ENCODE peak calls at places on chromosomes 6 and 20, in four cellular contexts. V is dorsolateral prefrontal cortex, K is gastrocnemius medialis, L is GM13976. N is an unnamed sample.

GRCh38 chr6:144007779-144008500 is at the start of gene PLAGL1:
- DNase-seq in V (no peak), K (peak), L (peak), N (peak)

GRCh38 chr6:25173951-25174474 is 105.2 kb upstream of the CARMIL1 start:
- DNase-seq in V (no peak), K (no peak), L (no peak), N (no peak)

GRCh38 chr6:11705069-11705468 is 73.5 kb downstream of the ADTRP start:
- DNase-seq in V (no peak), K (no peak), L (no peak), N (peak)

GRCh38 chr20:32201977-32202363 is 5.6 kb downstream of the PLAGL2 start:
- DNase-seq in V (no peak), K (no peak), L (no peak), N (no peak)

GRCh38 chr6:14549319-14549770 is 431.8 kb downstream of the CD83 start:
- DNase-seq in V (peak), K (no peak), L (no peak), N (no peak)

GRCh38 chr6:45423111-45423900 is 45.6 kb upstream of the SUPT3H start:
- DNase-seq in V (no peak), K (no peak), L (peak), N (no peak)

GRCh38 chr6:43020052-43020705 is 1.2 kb upstream of the RRP36 start:
- DNase-seq in V (no peak), K (no peak), L (no peak), N (no peak)

GRCh38 chr6:63121166-63121565 is 90.1 kb upstream of the FKBP1C start:
- DNase-seq in V (no peak), K (no peak), L (no peak), N (peak)

GRCh38 chr6:24394777-24395437 is 7.8 kb upstream of the MRS2 start:
- DNase-seq in V (no peak), K (peak), L (no peak), N (no peak)

GRCh38 chr20:38114353-38114791 is 50.7 kb downstream of the TGM2 start:
- DNase-seq in V (no peak), K (no peak), L (no peak), N (no peak)

GRCh38 chr6:95503568-95503967 is 73.8 kb upstream of the MANEA start:
- DNase-seq in V (no peak), K (no peak), L (no peak), N (no peak)

GRCh38 chr20:33019465-33020277 is 11.8 kb upstream of the BPIFB6 start:
- DNase-seq in V (no peak), K (no peak), L (no peak), N (no peak)

GRCh38 chr6:150691463-150691862 is 91.8 kb downstream of the PLEKHG1 start:
- DNase-seq in V (no peak), K (no peak), L (no peak), N (no peak)

GRCh38 chr6:16802071-16802470 is 40.8 kb upstream of the ATXN1 start:
- DNase-seq in V (no peak), K (peak), L (no peak), N (no peak)

GRCh38 chr20:37254114-37254878 is 7.3 kb downstream of the GHRH start:
- DNase-seq in V (no peak), K (no peak), L (no peak), N (peak)

GRCh38 chr20:9129756-9130155 is 60.9 kb downstream of the PLCB4 start:
- DNase-seq in V (no peak), K (no peak), L (no peak), N (no peak)

GRCh38 chr6:156869986-156870398 is 92.8 kb downstream of the ARID1B start:
- DNase-seq in V (no peak), K (no peak), L (no peak), N (no peak)

GRCh38 chr20:50320910-50321796 is 130.5 kb downstream of the CEBPB start:
- DNase-seq in V (peak), K (peak), L (no peak), N (peak)
- TF ChIP-seq CTCF in V (no peak), K (no peak), L (no peak), N (no peak)

GRCh38 chr20:18066421-18067333 is 9.0 kb upstream of the OVOL2 start:
- DNase-seq in V (no peak), K (no peak), L (no peak), N (no peak)
- TF ChIP-seq CTCF in V (no peak), K (no peak), L (no peak), N (no peak)

GRCh38 chr20:60048634-60049578 is 90.7 kb downstream of the CDH26 start:
- DNase-seq in V (no peak), K (no peak), L (no peak), N (no peak)

GRCh38 chr20:60053125-60053812 is 95.0 kb downstream of the CDH26 start:
- DNase-seq in V (no peak), K (no peak), L (no peak), N (no peak)

GRCh38 chr20:60052322-60052721 is 94.1 kb downstream of the CDH26 start:
- DNase-seq in V (no peak), K (no peak), L (no peak), N (no peak)

GRCh38 chr20:60049601-60050000 is 91.4 kb downstream of the CDH26 start:
- DNase-seq in V (no peak), K (no peak), L (no peak), N (no peak)

GRCh38 chr20:60050193-60050960 is 92.2 kb downstream of the CDH26 start:
- DNase-seq in V (no peak), K (no peak), L (no peak), N (no peak)
- TF ChIP-seq CTCF in V (no peak), K (no peak), L (no peak), N (no peak)

DNA sequence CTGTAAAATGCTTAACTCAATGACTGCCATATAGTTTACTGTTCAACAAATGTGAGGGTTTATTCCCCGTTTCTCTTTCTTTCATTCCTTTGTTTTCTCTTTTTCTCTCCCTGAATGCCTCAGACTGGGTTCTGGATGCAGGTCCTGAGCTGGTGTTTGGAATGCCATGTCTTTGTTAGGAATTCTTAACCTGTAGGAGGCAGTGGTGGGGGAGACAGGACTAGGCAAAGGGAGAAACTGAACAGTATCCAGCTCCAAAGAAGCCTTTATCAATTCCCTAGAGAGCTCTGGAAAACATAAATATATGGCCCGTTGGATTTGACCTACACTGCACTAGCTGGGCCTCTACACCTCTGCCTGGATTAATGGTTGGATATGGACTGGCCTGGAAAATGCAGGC is 621.2 kb upstream of the SLC35B3 start:
- DNase-seq in V (no peak), K (no peak), L (no peak), N (no peak)
- TF ChIP-seq CTCF in V (no peak), K (no peak), L (no peak), N (no peak)

DNA sequence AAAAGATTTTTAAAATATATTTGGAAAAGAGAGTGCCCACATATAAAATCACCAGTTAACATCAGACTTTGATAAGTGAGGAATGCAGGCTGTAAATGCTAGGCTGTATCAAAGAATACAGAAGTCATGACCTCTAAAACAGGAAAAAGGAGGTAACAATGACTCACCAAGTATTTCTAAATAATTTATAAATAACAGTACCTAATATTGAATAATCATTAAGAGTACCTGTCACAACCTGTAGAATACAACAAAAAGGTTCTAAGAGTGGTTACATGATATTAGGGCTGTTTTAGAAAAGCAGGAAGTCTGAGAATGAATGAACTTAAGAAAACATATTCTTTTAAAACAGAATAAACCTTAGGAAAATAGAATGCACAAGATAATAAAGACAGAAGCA is 173.1 kb upstream of the CST7 start:
- DNase-seq in V (no peak), K (no peak), L (no peak), N (no peak)
- TF ChIP-seq CTCF in V (no peak), K (no peak), L (no peak), N (no peak)

GRCh38 chr6:79430913-79431312 is 106.3 kb downstream of the LCA5 start:
- DNase-seq in V (no peak), K (no peak), L (no peak), N (no peak)

GRCh38 chr6:79426625-79427278 is 110.5 kb downstream of the LCA5 start:
- DNase-seq in V (no peak), K (no peak), L (no peak), N (no peak)

GRCh38 chr6:79427721-79428120 is 109.5 kb downstream of the LCA5 start:
- DNase-seq in V (no peak), K (no peak), L (no peak), N (no peak)

GRCh38 chr6:79432726-79433125 is 104.5 kb downstream of the LCA5 start:
- DNase-seq in V (no peak), K (no peak), L (no peak), N (no peak)

GRCh38 chr6:79431469-79431868 is 105.8 kb downstream of the LCA5 start:
- DNase-seq in V (no peak), K (no peak), L (no peak), N (peak)
- TF ChIP-seq CTCF in V (no peak), K (no peak), L (no peak), N (peak)

GRCh38 chr20:47276856-47277541 is 79.5 kb downstream of the ZMYND8 start:
- DNase-seq in V (peak), K (no peak), L (no peak), N (no peak)

GRCh38 chr20:47275548-47275947 is 81.0 kb downstream of the ZMYND8 start:
- DNase-seq in V (no peak), K (no peak), L (no peak), N (no peak)

GRCh38 chr20:47273591-47274235 is 82.8 kb downstream of the ZMYND8 start:
- DNase-seq in V (no peak), K (no peak), L (no peak), N (no peak)

GRCh38 chr20:47274449-47275108 is 81.9 kb downstream of the ZMYND8 start:
- DNase-seq in V (no peak), K (no peak), L (peak), N (peak)

GRCh38 chr20:47276251-47276650 is 80.2 kb downstream of the ZMYND8 start:
- DNase-seq in V (no peak), K (no peak), L (no peak), N (no peak)
- TF ChIP-seq CTCF in V (no peak), K (no peak), L (no peak), N (no peak)

DNA sequence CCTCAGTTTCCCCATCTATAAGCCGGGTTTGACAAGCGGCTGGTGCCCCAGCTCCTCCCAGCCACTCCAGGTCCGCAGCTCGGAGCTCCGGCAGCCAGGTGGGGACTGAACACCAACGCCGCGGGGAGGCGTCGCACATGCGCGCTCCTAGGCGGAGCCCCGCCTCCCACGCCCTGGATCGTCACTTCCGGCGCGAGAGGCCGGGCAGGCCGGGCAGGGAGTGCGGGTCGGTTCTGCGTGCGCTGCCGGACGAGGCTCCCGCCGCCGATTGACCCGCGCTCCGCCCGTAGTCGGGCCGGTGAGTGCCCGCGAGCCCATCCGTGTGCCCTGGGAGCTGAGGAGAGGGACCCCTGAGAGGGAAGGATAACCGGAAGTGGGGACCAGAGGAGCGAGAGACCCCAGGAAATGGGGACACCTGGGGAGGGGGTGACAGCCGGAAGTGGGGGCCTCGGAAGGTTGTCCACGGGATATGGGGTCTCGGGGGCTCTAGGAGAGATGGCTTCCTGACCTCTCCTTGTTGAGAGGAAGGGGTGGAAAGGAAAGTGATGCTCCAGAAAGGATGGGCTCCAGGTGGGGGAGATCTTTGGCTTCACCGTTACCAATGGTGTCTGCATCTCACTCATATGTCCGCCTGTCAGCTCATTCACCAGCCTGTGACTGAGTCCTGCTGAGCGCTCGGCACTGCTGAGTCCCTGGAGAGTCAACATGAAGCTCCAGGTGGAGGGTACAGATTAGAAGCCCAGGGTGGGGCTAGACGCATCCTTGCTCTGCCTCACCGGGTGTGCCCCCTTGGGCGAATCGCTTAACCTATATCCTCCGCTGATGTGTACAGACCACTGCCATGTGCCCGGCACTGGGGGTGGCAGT is at the start of gene TTPAL:
- DNase-seq in V (peak), K (peak), L (peak), N (peak)
- TF ChIP-seq CTCF in V (peak), K (peak), L (no peak), N (peak)